ENCODE peak calls at places on chromosome 16, in six cellular contexts. L is fibroblast of lung, H is prostate gland, W is A549, E is IMR-90, K is H9. S is an unnamed sample.
A peak's percentile ranks its signal among the peaks of the same experiment; 100 is the strongest.

GRCh38 chr16:53022374-53022773 is 30.3 kb downstream of the CHD9NB start:
- DNase-seq in L (peak; percentile 30), H (peak; percentile 40), W (peak; percentile 55), E (peak; percentile 43), K (peak; percentile 70), S (no peak)

GRCh38 chr16:14225457-14225856 is 154.3 kb downstream of the MRTFB start:
- DNase-seq in L (no peak), H (no peak), W (no peak), E (no peak), K (no peak), S (no peak)

GRCh38 chr16:2767140-2767731 is 9.8 kb downstream of the ELOB start:
- DNase-seq in L (no peak), H (no peak), W (no peak), E (no peak), K (no peak), S (no peak)

GRCh38 chr16:26261621-26262020 is 569.9 kb downstream of the HS3ST4 start:
- DNase-seq in L (no peak), H (no peak), W (no peak), E (no peak), K (no peak), S (no peak)

GRCh38 chr16:9275386-9275785 is 183.9 kb downstream of the HAPSTR1 start:
- DNase-seq in L (no peak), H (no peak), W (no peak), E (no peak), K (no peak), S (no peak)

GRCh38 chr16:73483076-73483791 is 435.3 kb upstream of the ZFHX3 start:
- DNase-seq in L (no peak), H (no peak), W (no peak), E (no peak), K (peak; percentile 77), S (no peak)

GRCh38 chr16:3112058-3112880 is at the start of gene ZNF205:
- DNase-seq in L (peak; percentile 74), H (peak; percentile 64), W (peak; percentile 85), E (peak; percentile 70), K (peak; percentile 87), S (peak; percentile 82)

GRCh38 chr16:69814561-69814960 is 52.4 kb downstream of the WWP2 start:
- DNase-seq in L (no peak), H (no peak), W (no peak), E (no peak), K (no peak), S (peak; percentile 73)

GRCh38 chr16:30604316-30604947 is 5.8 kb downstream of the ZNF689 start:
- DNase-seq in L (no peak), H (no peak), W (no peak), E (no peak), K (no peak), S (no peak)

GRCh38 chr16:19718624-19718965 is 524 bp downstream of the IQCK start:
- DNase-seq in L (peak; percentile 30), H (no peak), W (no peak), E (peak; percentile 9), K (no peak), S (no peak)

GRCh38 chr16:19524356-19524865 is 669 bp downstream of the CCP110 start:
- DNase-seq in L (no peak), H (no peak), W (no peak), E (no peak), K (no peak), S (no peak)

GRCh38 chr16:4924593-4925378 is 12.2 kb downstream of the PPL start:
- DNase-seq in L (no peak), H (peak; percentile 73), W (no peak), E (no peak), K (peak; percentile 83), S (peak; percentile 73)

DNA sequence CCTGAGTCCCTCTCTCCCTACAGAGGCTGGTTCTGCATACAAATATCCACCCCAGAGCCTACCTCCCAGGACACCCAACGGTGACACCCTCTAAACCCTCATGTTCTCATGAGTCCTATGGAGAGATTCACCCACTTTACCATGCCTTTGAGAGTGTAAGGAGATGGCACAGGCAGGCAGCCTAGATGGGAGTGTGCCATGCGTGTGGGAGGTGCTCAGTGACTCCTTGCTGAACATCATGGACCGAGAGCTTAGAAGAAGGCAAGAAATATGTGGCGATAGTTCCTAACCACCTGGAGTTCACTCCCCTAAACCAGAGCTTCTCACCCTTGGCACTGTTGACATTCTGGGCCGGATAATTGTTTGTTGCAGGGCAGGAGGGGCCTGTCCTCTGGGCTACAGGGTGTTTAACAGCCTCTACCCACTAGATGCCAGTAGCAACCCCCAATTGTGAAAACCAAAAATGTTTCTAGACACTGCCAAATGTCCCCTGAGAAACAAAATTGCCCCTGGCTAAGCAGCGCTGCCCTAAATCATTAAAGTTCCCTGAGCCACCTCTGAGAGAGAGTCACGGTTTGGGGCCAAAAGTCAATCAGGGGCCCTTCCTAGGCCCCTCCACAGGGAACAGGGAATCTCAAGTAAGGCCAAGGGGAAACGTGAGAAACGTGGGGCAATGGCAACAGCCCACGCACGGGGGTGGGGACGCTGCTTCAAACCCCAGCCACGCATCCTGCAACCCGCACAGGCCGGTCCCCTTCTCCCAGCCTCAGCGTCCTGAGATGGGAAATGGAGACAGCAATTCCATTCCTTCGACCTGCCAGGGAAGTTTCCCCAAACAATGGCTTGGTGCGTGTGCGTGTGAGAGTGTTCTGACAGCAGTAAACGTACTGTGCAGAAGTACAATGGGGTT is 66.8 kb downstream of the C16orf78 start:
- DNase-seq in L (no peak), H (no peak), W (no peak), E (no peak), K (no peak), S (no peak)
- H3K27ac ChIP-seq in L (no peak overlapping the region), H (no peak overlapping the region), W (no peak overlapping the region), E (no peak overlapping the region), K (no peak overlapping the region), S (no peak overlapping the region)

GRCh38 chr16:58137581-58137980 is 8.4 kb upstream of the CFAP20 start:
- DNase-seq in L (no peak), H (no peak), W (no peak), E (no peak), K (no peak), S (no peak)
- H3K4me1 ChIP-seq in L (no peaks in the 10 kb centered on the region), H (no peaks in the 10 kb centered on the region), W (no peaks in the 10 kb centered on the region), E (no peaks in the 10 kb centered on the region), K (no peaks in the 10 kb centered on the region), S (no peaks in the 10 kb centered on the region)

GRCh38 chr16:15782573-15783365 is 74.1 kb downstream of the MYH11 start:
- DNase-seq in L (peak; percentile 25), H (no peak), W (no peak), E (peak; percentile 16), K (peak; percentile 43), S (no peak)
- TF ChIP-seq CTCF in L (no peak), H (no peak), W (no peak), E (peak; percentile 22), K (no peak), S (no peak)

GRCh38 chr16:89842471-89843408 is 14.5 kb downstream of the SPIRE2 start:
- DNase-seq in L (peak; percentile 97), H (no peak), W (no peak), E (peak; percentile 71), K (peak; percentile 22), S (no peak)

GRCh38 chr16:89841275-89841674 is 13.0 kb downstream of the SPIRE2 start:
- DNase-seq in L (no peak), H (no peak), W (no peak), E (no peak), K (no peak), S (no peak)

GRCh38 chr16:89831810-89832328 is 3.6 kb downstream of the SPIRE2 start:
- DNase-seq in L (no peak), H (no peak), W (no peak), E (no peak), K (no peak), S (no peak)

GRCh38 chr16:89837014-89837546 is 8.8 kb downstream of the SPIRE2 start:
- DNase-seq in L (no peak), H (no peak), W (no peak), E (no peak), K (no peak), S (no peak)
- H3K27ac ChIP-seq in L (no peak overlapping the region), H (peak overlapping the region; percentile 65), W (peak overlapping the region; percentile 67), E (no peak overlapping the region), K (no peak overlapping the region), S (no peak overlapping the region)

S was measured in pancreas.